ENCODE peak calls at places on chromosomes 3 and 15, in four cellular contexts. F, G, W and R are unnamed samples.

GRCh38 chr3:2839886-2840285 is 270.3 kb downstream of the IL5RA start:
- DNase-seq in F (no peak), G (no peak), W (no peak), R (no peak)

GRCh38 chr3:115885621-115886020 is 262.3 kb downstream of the GAP43 start:
- DNase-seq in F (peak), G (no peak), W (no peak), R (no peak)

GRCh38 chr3:82342521-82342920 is 581.1 kb upstream of the GBE1 start:
- DNase-seq in F (no peak), G (no peak), W (no peak), R (no peak)

GRCh38 chr3:153209596-153209995 is 47.6 kb downstream of the RAP2B start:
- DNase-seq in F (peak), G (peak), W (no peak), R (peak)

GRCh38 chr15:51982013-51982769 is 10.6 kb upstream of the LEO1 start:
- DNase-seq in F (peak), G (no peak), W (peak), R (no peak)

GRCh38 chr3:124676236-124676635 is 54.0 kb upstream of the UMPS start:
- DNase-seq in F (peak), G (no peak), W (no peak), R (no peak)

GRCh38 chr3:39124876-39125836 is 17.7 kb downstream of the TTC21A start:
- DNase-seq in F (peak), G (no peak), W (peak), R (no peak)

GRCh38 chr15:36814708-36815107 is 235.3 kb downstream of the CDIN1 start:
- DNase-seq in F (peak), G (no peak), W (peak), R (no peak)

GRCh38 chr15:68620721-68621528 is 42.1 kb downstream of the CORO2B start:
- DNase-seq in F (peak), G (peak), W (no peak), R (no peak)

GRCh38 chr3:143825513-143825912 is 22.8 kb downstream of the SLC9A9 start:
- DNase-seq in F (no peak), G (no peak), W (no peak), R (no peak)

GRCh38 chr3:10524799-10525301 is 19.5 kb upstream of the ATP2B2 start:
- DNase-seq in F (no peak), G (no peak), W (no peak), R (no peak)

GRCh38 chr3:23760325-23760724 is 45.4 kb upstream of the UBE2E1 start:
- DNase-seq in F (no peak), G (no peak), W (no peak), R (no peak)

GRCh38 chr3:120908030-120908802 is at the start of gene STXBP5L:
- DNase-seq in F (peak), G (peak), W (peak), R (no peak)

GRCh38 chr3:27345959-27346865 is 23.0 kb downstream of the NEK10 start:
- DNase-seq in F (no peak), G (no peak), W (no peak), R (no peak)

GRCh38 chr3:57397175-57398026 is 104.9 kb upstream of the ASB14 start:
- DNase-seq in F (peak), G (peak), W (peak), R (peak)

GRCh38 chr15:92845109-92845508 is 55.0 kb upstream of the CHD2 start:
- DNase-seq in F (peak), G (no peak), W (peak), R (no peak)

GRCh38 chr3:165855581-165855980 is 18.4 kb upstream of the BCHE start:
- DNase-seq in F (no peak), G (no peak), W (no peak), R (no peak)

GRCh38 chr15:64740361-64741170 is 34.8 kb downstream of the RBPMS2 start:
- DNase-seq in F (peak), G (no peak), W (peak), R (no peak)

GRCh38 chr3:112350181-112350825 is 17.3 kb downstream of the CD200 start:
- DNase-seq in F (no peak), G (no peak), W (no peak), R (no peak)

GRCh38 chr3:65146149-65146548 is 458.3 kb upstream of the ADAMTS9 start:
- DNase-seq in F (no peak), G (no peak), W (no peak), R (no peak)

GRCh38 chr3:124779751-124780191 is 49.5 kb downstream of the UMPS start:
- DNase-seq in F (no peak), G (no peak), W (no peak), R (no peak)

GRCh38 chr15:80059786-80060489 is 462 bp downstream of the ZFAND6 start:
- DNase-seq in F (peak), G (peak), W (peak), R (peak)

GRCh38 chr15:64464271-64465005 is 4.1 kb downstream of the ZNF609 start:
- DNase-seq in F (peak), G (no peak), W (no peak), R (no peak)

DNA sequence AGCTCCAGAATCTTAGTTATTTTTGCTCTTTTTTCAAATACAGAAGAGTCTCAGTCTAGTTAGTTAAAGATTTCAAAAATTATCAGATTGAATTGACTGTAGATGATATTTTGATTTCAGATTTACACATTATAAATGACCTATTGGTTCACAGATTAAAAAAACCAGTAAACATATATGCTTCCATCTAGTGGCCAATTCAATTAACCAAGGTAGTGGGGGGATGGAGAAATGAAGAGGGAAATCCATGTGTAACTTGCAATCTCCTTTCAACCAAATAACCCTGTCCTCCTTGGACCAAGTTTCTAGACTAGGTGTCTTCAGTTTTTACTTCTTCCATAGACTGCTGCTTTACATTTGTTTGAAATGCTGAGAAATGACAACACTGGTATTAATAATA is 789.8 kb downstream of the ROBO1 start:
- DNase-seq in F (peak), G (no peak), W (peak), R (no peak)
- TF ChIP-seq CTCF in F (peak), G (no peak), W (peak), R (no peak)

DNA sequence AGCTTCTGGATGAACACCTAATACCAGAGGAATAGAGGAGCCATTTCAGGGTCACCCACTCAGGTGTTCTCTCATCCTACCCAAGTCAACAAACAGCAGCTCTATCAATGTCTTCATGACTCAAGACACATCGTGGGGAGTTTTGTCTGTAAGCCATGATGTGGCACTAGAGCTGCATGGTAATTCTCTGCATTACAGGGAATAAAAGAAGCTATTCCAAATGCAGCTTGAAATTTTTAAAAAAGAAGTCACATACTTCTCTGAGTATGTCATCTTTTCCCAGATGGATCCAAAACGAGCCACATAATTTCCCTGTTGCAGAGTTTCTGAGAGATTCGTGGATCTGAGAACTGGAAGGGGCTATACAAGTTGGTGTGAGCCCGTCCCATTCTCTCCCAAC is 6.1 kb upstream of the THSD4 start:
- DNase-seq in F (peak), G (no peak), W (no peak), R (no peak)
- TF ChIP-seq CTCF in F (peak), G (no peak), W (no peak), R (no peak)

GRCh38 chr3:49855662-49856061 is 702 bp downstream of the TRAIP start:
- DNase-seq in F (no peak), G (no peak), W (no peak), R (no peak)

GRCh38 chr3:49859576-49860305 is 3.4 kb upstream of the TRAIP start:
- DNase-seq in F (no peak), G (no peak), W (no peak), R (no peak)

GRCh38 chr3:49856181-49857005 is at the start of gene TRAIP:
- DNase-seq in F (peak), G (peak), W (peak), R (peak)
- TF ChIP-seq CTCF in F (no peak), G (no peak), W (peak), R (no peak)

GRCh38 chr3:52149021-52149420 is 5.2 kb downstream of the POC1A start:
- DNase-seq in F (no peak), G (no peak), W (no peak), R (no peak)
- TF ChIP-seq CTCF in F (no peak), G (no peak), W (no peak), R (no peak)

GRCh38 chr3:14550651-14551611 is 10.8 kb upstream of the GRIP2 start:
- DNase-seq in F (peak), G (no peak), W (no peak), R (no peak)

GRCh38 chr3:14548321-14548729 is 8.2 kb upstream of the GRIP2 start:
- DNase-seq in F (peak), G (peak), W (peak), R (no peak)

GRCh38 chr3:14550181-14550580 is 10.0 kb upstream of the GRIP2 start:
- DNase-seq in F (no peak), G (no peak), W (no peak), R (no peak)

GRCh38 chr3:14547693-14548092 is 7.6 kb upstream of the GRIP2 start:
- DNase-seq in F (no peak), G (no peak), W (no peak), R (no peak)

DNA sequence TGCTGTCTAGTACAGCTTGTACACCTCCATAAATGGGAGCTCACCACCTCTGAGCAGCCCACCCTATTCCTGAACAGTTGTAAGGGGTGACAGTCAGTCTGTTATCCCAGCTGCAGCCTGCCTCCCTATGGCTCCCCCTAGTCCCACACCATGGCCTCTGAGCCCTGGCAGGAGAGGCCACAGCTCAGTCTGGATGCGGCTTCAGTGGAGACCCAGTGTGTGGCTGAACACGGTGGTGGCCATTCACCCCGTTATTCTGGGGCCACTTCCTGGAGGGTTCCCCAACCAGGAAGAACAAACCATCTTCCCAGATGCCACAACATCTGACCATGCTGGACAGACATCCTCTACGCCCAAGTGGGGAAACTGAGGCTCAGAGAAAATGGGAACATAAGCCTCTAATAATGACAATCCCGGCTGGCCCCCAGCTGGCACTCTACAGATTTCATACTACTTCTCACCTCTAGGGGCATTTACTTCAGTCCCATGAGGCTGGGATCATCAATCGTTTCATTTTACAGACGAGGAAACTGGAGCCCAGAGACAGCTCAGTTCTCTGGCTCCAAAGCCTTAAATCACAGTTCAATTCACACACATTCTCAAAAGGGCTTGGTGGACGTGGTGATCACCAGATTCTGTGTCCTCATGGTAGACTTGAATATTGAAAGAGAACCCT is 9.3 kb upstream of the GRIP2 start:
- DNase-seq in F (peak), G (no peak), W (peak), R (no peak)
- TF ChIP-seq CTCF in F (peak), G (no peak), W (no peak), R (peak)

DNA sequence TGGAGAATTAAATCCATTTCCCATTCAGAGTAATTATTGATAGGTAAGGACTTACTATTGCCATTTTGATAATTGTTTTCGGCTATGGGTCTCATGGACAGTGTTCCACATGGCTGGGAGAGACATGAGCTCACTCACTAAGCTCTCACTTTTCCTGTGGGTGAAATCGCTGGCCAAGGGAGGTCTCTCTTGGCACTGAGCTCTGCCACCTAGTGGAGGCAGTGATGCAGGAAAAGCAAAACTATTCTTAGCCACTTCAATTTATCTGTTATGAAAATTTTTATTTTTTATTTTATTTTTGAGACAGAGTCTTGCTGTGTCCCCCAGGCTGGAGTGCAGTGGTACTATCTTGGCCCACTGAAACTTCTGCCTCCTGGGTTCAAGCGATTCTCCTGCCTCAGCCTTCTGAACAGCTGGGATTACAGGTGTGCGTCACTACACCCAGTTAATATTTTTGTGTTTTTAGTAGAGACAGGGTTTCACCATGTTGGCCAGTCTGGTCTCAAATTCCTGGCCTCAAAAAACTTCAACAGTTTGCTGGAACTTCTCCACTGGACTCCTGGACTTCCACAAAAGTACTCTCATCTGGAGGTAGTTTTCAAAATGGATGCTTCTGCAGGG is 4.7 kb upstream of the RNF13 start:
- DNase-seq in F (peak), G (peak), W (peak), R (peak)
- TF ChIP-seq CTCF in F (peak), G (peak), W (peak), R (peak)

GRCh38 chr3:8767667-8768363 is 1.6 kb downstream of the OXTR start:
- DNase-seq in F (no peak), G (no peak), W (peak), R (no peak)
- TF ChIP-seq CTCF in F (no peak), G (no peak), W (peak), R (no peak)

DNA sequence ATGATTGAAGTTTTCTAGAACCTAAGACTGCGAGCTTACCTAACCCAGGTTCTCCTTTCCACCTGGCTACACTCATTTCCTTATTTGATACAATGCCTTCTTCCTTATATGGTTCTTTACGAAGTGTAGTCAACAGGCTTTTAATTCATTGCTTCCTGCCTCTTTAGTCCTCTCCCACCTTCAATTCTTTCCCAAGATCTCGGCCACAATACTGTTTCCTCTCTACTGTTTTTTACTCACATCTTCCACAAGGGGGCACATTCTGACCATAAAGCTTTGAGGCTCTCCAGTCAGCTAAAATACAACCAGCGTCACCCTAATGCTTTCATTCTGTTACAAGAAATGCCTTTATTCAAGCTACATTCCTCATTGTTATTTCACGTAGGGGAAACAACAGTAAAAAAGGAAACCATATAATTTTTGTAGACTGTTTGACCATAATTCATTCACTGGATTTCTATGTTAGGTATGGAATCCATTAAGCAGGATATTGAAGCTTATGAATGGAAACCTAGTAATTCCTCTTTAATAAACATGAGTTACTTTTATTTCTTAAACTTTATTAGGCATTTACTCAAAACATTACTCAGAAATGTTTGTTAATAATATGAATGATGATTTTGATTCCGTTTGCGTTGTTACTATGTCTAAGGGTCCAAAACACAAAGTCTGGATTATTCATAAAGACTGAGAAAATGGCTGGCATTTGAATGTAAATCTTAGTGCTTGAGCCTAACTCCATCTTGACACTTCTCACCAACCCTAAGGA is 29.5 kb upstream of the VEPH1 start:
- DNase-seq in F (peak), G (peak), W (peak), R (no peak)
- TF ChIP-seq CTCF in F (peak), G (peak), W (peak), R (peak)